ENCODE peak calls at places on chromosomes 3 and 15, in eight cellular contexts. C is D341Med; S is ovary; B is anterior cingulate cortex; D is GM12878; E is SJSA1; A is activated naive CD8-positive, alpha-beta T cell treated with anti-CD3 and anti-CD28 coated beads for 36 hours; V is HFFc6. L is an unnamed sample.

GRCh38 chr3:38651153-38651789 is 1.8 kb upstream of the SCN5A start:
- DNase-seq in A (peak; percentile 69), B (peak; percentile 23), C (peak; percentile 86), E (peak; percentile 40), V (peak; percentile 41), S (peak; percentile 70), D (peak; percentile 9), L (peak; percentile 59)

GRCh38 chr3:74443102-74443501 is 171.4 kb downstream of the CNTN3 start:
- DNase-seq in A (no peak), B (no peak), C (no peak), S (no peak), D (no peak), E (no peak), V (peak; percentile 41), L (no peak)

GRCh38 chr3:112675349-112675748 is 34.4 kb upstream of the CCDC80 start:
- DNase-seq in D (no peak), E (no peak), A (no peak), C (no peak), V (no peak), B (no peak), S (no peak), L (no peak)

GRCh38 chr15:67821784-67822451 is 3.4 kb upstream of the SKOR1 start:
- DNase-seq in V (no peak), S (no peak), A (no peak), C (no peak), D (no peak), E (no peak), B (no peak), L (no peak)

GRCh38 chr3:11335056-11335608 is 62.9 kb downstream of the ATG7 start:
- DNase-seq in D (peak; percentile 5), B (no peak), C (peak; percentile 44), V (peak; percentile 78), S (no peak), A (no peak), E (peak; percentile 74), L (peak; percentile 36)

GRCh38 chr15:63030101-63030528 is 12.4 kb upstream of the TPM1 start:
- DNase-seq in S (no peak), C (no peak), V (no peak), A (no peak), D (no peak), E (no peak), B (peak; percentile 22), L (no peak)

GRCh38 chr3:129934234-129935123 is 40.0 kb upstream of the TRH start:
- DNase-seq in C (peak; percentile 77), A (no peak), V (no peak), E (peak; percentile 31), S (peak; percentile 49), B (peak; percentile 14), D (no peak), L (peak; percentile 21)

GRCh38 chr15:55552926-55553325 is 35.2 kb downstream of the PYGO1 start:
- DNase-seq in V (no peak), D (no peak), A (no peak), B (no peak), E (no peak), S (no peak), C (peak; percentile 72), L (no peak)

GRCh38 chr3:185960518-185961288 is 22.9 kb upstream of the TRA2B start:
- DNase-seq in S (no peak), C (no peak), B (no peak), V (no peak), A (no peak), D (no peak), E (no peak), L (no peak)

GRCh38 chr3:135012101-135012500 is 217.0 kb downstream of the EPHB1 start:
- DNase-seq in D (no peak), C (no peak), B (no peak), E (no peak), S (no peak), A (no peak), V (no peak), L (no peak)

GRCh38 chr3:71456155-71456554 is 127.4 kb downstream of the FOXP1 start:
- DNase-seq in A (no peak), B (no peak), E (peak; percentile 35), V (no peak), C (no peak), S (no peak), D (no peak), L (peak; percentile 28)

L was measured in central memory CD4-positive, alpha-beta T cell.